ENCODE peak calls at places on chromosomes 7 and 10, in five cellular contexts. G is fibroblast of lung, N is tibial artery, R is heart right ventricle, U is heart left ventricle. P is an unnamed sample. For H3K4me1, the result is how much of the 10 kb centered on the place peaks cover.

GRCh38 chr7:111438369-111439289 is 123.7 kb downstream of the IMMP2L start:
- DNase-seq in R (no peak), U (no peak), N (no peak), G (peak), P (no peak)

GRCh38 chr10:4470231-4470840 is 355.7 kb upstream of the AKR1E2 start:
- DNase-seq in N (no peak), R (no peak), G (peak), U (no peak), P (no peak)

GRCh38 chr10:113610636-113611601 is 52.9 kb downstream of the NRAP start:
- DNase-seq in R (no peak), N (no peak), G (no peak), U (no peak), P (no peak)

GRCh38 chr10:88870101-88870500 is 9.9 kb upstream of the STAMBPL1 start:
- DNase-seq in U (no peak), R (no peak), N (no peak), G (no peak), P (no peak)

GRCh38 chr10:133000648-133001047 is 58.3 kb upstream of the CFAP46 start:
- DNase-seq in G (no peak), N (no peak), U (peak), R (no peak), P (no peak)

GRCh38 chr10:114188876-114189275 is 9.7 kb downstream of the TDRD1 start:
- DNase-seq in R (no peak), U (no peak), G (no peak), N (no peak), P (no peak)

GRCh38 chr7:129343099-129343700 is 91.0 kb upstream of the STRIP2 start:
- DNase-seq in R (no peak), N (no peak), U (no peak), G (peak), P (no peak)

GRCh38 chr10:78523453-78523852 is 489.8 kb downstream of the RPS24 start:
- DNase-seq in N (no peak), R (no peak), U (no peak), G (no peak), P (no peak)

GRCh38 chr10:73368238-73368637 is 9.6 kb upstream of the CFAP70 start:
- DNase-seq in G (no peak), R (no peak), U (no peak), N (no peak), P (no peak)

GRCh38 chr10:84938117-84938905 is 609.9 kb downstream of the CCSER2 start:
- DNase-seq in G (no peak), R (no peak), N (no peak), U (no peak), P (no peak)

GRCh38 chr7:122694697-122695096 is 4.2 kb downstream of the RNF133 start:
- DNase-seq in G (no peak), N (no peak), U (no peak), R (no peak), P (no peak)

GRCh38 chr7:140485463-140486265 is 6.4 kb upstream of the MKRN1 start:
- DNase-seq in G (no peak), N (no peak), U (no peak), R (no peak), P (peak)

DNA sequence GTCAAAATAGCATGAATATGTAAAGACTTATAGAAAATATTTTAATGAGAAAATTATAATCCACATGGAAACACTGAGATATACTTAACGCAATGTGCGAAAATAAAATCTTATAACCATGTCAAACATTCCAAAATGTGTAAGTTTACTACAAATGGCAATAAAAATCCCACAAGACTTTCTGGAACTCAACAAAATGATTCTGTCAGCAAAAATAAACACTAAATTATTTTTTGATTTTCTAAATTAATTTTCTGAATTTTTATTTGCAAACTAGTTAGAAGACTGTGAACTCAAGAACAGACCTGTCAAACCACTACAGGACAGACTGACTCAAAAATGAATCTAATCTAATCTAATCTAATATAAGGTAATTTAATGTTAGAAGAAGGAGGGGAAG is 160.8 kb upstream of the KCTD7 start:
- DNase-seq in G (no peak), N (no peak), R (no peak), U (no peak), P (no peak)
- H3K4me3 ChIP-seq in G (no peak), N (no peak), R (no peak), U (no peak), P (no peak)

GRCh38 chr7:148987010-148987750 is 41.1 kb downstream of the PDIA4 start:
- DNase-seq in U (peak), G (peak), R (peak), N (peak), P (peak)
- H3K4me1 ChIP-seq in U (under half), G (under half), R (under half), N (under half), P (under half)

DNA sequence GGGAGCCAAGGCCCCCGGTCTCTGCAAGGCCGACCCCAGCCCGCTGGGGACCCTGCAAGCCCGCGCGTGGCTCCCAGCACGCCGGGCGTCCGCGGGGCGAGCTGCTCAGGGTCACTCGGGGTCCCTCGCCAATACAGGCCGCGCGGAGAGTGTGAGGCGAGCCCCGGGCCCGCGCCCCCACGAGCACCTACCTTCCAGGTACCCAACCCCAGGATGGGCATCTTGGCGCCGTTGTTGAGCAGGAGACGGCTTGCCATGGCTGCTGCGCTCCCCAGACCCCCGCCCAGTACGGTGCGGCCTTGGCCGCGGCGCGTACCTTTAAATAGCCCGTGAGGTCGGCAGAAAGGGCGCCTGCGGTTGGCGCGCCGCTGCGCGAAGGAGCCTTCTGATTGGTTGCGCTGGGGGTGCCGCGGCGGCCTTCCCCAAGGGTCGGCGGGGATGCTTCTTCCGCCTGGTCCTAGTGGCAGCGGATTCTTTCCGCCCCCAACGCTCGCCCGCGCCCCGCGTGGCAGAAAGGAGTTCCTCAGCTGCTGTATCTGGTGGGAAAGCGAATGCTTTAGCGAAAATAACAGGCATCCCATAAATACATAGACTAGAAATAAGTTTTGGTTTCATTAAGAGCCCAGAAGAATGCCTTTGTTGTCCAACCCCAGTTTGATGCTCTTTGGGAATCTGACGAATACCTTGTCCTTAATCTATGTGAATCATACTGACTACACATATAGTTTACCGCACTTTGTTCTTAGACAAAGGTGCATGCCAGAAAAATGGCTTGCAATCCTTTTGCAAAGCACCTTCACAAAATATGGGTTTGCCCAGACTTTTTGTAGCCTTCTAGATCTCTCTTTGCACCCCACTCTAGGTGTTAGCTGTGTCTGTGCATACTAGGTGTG is at the start of gene AKR1B1:
- DNase-seq in N (peak), G (peak), R (peak), U (peak), P (peak)
- TF ChIP-seq CTCF in N (peak), G (peak), R (peak), U (peak), P (peak)

GRCh38 chr7:36486336-36486735 is 96.7 kb downstream of the ANLN start:
- DNase-seq in U (no peak), N (no peak), G (no peak), R (no peak), P (no peak)
- H3K4me3 ChIP-seq in U (no peak), N (no peak), G (no peak), R (no peak), P (no peak)

DNA sequence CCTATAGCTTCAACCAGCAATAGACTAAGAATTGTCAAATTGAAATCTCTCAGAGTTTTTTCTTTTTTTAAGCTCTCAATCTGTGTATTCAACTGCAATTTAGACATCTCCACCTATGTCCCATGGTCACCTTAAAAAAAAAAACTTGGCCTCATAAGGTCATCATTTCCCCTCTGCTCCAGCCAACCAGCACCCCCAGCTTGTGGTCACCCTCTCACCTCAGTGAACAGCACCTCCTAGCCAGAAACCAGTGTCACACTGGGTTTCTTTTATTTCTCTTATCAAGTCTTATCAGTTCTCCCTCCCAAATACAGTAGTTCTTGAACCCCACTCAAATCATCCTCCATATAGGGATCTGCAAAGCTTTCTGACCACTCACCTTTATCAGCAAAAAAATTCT is 4.0 kb downstream of the ITGB1 start:
- DNase-seq in N (no peak), R (no peak), G (no peak), U (no peak), P (no peak)
- H3K4me1 ChIP-seq in N (under half), R (half or more), G (under half), U (half or more), P (under half)

GRCh38 chr10:119270893-119271361 is 63.6 kb downstream of the GRK5 start:
- DNase-seq in U (peak), R (peak), G (peak), N (peak), P (peak)

GRCh38 chr10:119269737-119270136 is 62.4 kb downstream of the GRK5 start:
- DNase-seq in U (no peak), G (no peak), N (no peak), R (no peak), P (no peak)

GRCh38 chr10:119268871-119269506 is 61.6 kb downstream of the GRK5 start:
- DNase-seq in G (no peak), N (no peak), U (no peak), R (no peak), P (peak)

GRCh38 chr10:119267384-119267783 is 60.0 kb downstream of the GRK5 start:
- DNase-seq in N (no peak), G (no peak), R (no peak), U (no peak), P (peak)

DNA sequence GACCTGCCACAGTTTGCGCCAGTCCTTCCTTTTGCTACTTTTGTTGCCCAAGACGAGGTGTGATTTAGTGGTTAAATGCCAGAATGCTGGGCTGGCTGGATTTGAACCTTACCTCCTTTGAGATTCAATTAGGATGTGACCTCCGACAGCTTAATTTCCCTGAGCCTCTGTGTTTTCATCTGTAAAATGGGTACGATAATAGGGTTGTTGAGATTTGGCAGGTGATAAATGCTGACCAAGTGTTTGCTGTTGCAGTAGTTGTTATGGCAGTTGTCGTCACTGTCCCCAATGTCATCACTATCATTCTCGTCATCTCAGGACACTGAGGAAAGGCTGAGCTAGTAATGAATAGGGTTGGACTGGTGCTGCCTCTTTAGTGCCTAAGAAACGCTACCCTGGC is 61.1 kb downstream of the GRK5 start:
- DNase-seq in G (no peak), N (no peak), U (no peak), R (no peak), P (no peak)
- TF ChIP-seq CTCF in G (no peak), N (no peak), U (no peak), R (no peak), P (no peak)

GRCh38 chr7:24978837-24979469 is 1.0 kb downstream of the OSBPL3 start:
- DNase-seq in U (no peak), G (peak), R (no peak), N (no peak), P (peak)
- H3K4me3 ChIP-seq in U (peak), G (peak), R (peak), N (peak), P (peak)

GRCh38 chr10:71842424-71842823 is 8.6 kb downstream of the PSAP start:
- DNase-seq in U (no peak), N (no peak), G (no peak), R (no peak), P (no peak)

GRCh38 chr10:71840936-71841335 is 10.1 kb downstream of the PSAP start:
- DNase-seq in U (no peak), N (no peak), G (no peak), R (no peak), P (no peak)

GRCh38 chr10:71844084-71844483 is 7.0 kb downstream of the PSAP start:
- DNase-seq in N (no peak), G (no peak), U (no peak), R (no peak), P (no peak)

GRCh38 chr10:71844695-71845094 is 6.4 kb downstream of the PSAP start:
- DNase-seq in R (no peak), G (no peak), U (no peak), N (no peak), P (no peak)

GRCh38 chr10:71842856-71843530 is 8.1 kb downstream of the PSAP start:
- DNase-seq in N (no peak), G (no peak), U (no peak), R (no peak), P (no peak)
- H3K4me1 ChIP-seq in N (under half), G (under half), U (half or more), R (half or more), P (under half)

GRCh38 chr7:151017953-151018420 is 6.3 kb downstream of the ATG9B start:
- DNase-seq in N (peak), U (peak), G (peak), R (peak), P (peak)
- TF ChIP-seq CTCF in N (peak), U (peak), G (peak), R (peak), P (peak)

DNA sequence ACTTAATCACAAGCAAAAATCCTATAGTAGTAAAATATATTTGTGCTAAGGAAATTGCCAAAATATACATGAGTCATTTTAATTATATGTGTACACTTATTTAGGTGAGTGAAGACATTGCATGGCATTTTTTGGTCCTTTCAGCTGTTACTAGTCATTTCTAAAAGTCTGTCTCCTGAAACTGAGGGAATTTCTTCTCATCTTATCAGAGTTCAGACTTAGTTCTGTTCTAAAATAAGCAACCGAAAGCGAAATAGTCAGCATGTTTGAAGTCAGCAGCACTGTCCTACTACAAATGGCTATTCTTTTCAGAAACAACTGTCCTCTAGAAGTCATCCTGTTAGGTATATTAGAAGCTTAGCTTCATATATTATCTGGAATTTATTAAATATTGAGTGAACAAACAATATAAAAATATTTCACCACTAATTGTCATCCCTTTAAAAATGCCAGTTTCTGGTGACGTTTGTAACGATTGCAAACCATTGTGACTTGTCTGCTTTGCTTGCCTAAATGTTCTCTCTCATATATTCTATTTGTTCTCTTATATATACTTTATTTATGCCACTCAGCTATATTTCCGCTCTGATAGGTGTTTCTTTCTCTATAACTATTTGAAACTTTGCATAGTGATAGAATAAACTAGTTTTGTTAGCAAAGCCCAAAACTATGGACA is 227.4 kb upstream of the KAT6B start:
- DNase-seq in G (peak), N (no peak), U (no peak), R (no peak), P (no peak)
- H3K4me3 ChIP-seq in G (peak), N (peak), U (no peak), R (peak), P (no peak)

P was measured in mucosa of descending colon.